ENCODE peak calls at places on chromosomes 4 and X, in five cellular contexts. Q is NCI-H1092 treated with DMSO at 0.1 percent for 48 hours, U is astrocyte of the spinal cord, G is MCF 10A, D is AG08396. X is an unnamed sample.

GRCh38 chr4:141580523-141580922 is 55.9 kb upstream of the IL15 start:
- DNase-seq in G (peak; percentile 34), Q (no peak), D (no peak), U (no peak), X (no peak)

GRCh38 chr4:17111959-17112659 is 213.7 kb upstream of the LDB2 start:
- DNase-seq in D (no peak), G (peak; percentile 63), U (no peak), Q (no peak), X (no peak)

GRCh38 chr4:7909966-7910720 is 29.5 kb downstream of the AFAP1 start:
- DNase-seq in U (no peak), G (peak; percentile 45), D (peak; percentile 44), Q (no peak), X (no peak)

GRCh38 chrX:74890676-74891430 is 34.4 kb downstream of the NEXMIF start:
- DNase-seq in G (no peak), Q (no peak), U (no peak), D (no peak), X (no peak)

GRCh38 chr4:189322426-189322825 is 618.2 kb upstream of the FRG1 start:
- DNase-seq in U (no peak), G (no peak), Q (no peak), D (no peak), X (no peak)

GRCh38 chr4:45438047-45438446 is 685.8 kb downstream of the GABRG1 start:
- DNase-seq in Q (no peak), D (no peak), U (no peak), G (peak; percentile 54), X (no peak)

GRCh38 chrX:132169554-132169953 is 41.7 kb upstream of the FRMD7 start:
- DNase-seq in G (no peak), D (no peak), U (no peak), Q (peak; percentile 3), X (no peak)

GRCh38 chr4:80215449-80216052 is 18.2 kb downstream of the PRDM8 start:
- DNase-seq in D (no peak), U (peak; percentile 66), Q (peak; percentile 58), G (peak; percentile 39), X (no peak)

GRCh38 chr4:6272863-6273660 is 3.4 kb downstream of the WFS1 start:
- DNase-seq in G (peak; percentile 51), U (peak; percentile 88), D (peak; percentile 90), Q (no peak), X (no peak)